ENCODE peak calls at places on chromosome 1, in eight cellular contexts. A is mammary epithelial cell, R is stomach, B is lower lobe of right lung, V is GM12865, K is left lung, G is epithelial cell of esophagus, W is fibroblast of villous mesenchyme. I is an unnamed sample.

GRCh38 chr1:182163821-182164223 is 102.3 kb upstream of the ZNF648 start:
- DNase-seq in W (peak; percentile 68), B (no peak), A (no peak), V (no peak), K (peak; percentile 64), R (no peak), G (no peak), I (no peak)

GRCh38 chr1:64515427-64515826 is 45.5 kb downstream of the CACHD1 start:
- DNase-seq in W (peak; percentile 69), B (no peak), V (no peak), A (peak; percentile 30), K (no peak), G (peak; percentile 59), R (peak; percentile 56), I (peak; percentile 85)

GRCh38 chr1:28272215-28272852 is 13.0 kb downstream of the SESN2 start:
- DNase-seq in B (no peak), G (no peak), R (no peak), K (no peak), A (no peak), W (no peak), V (no peak), I (no peak)

GRCh38 chr1:153678519-153679336 is at the start of gene NPR1:
- DNase-seq in K (peak; percentile 84), V (peak; percentile 19), B (peak; percentile 67), A (peak; percentile 31), R (peak; percentile 40), W (no peak), G (peak; percentile 29), I (peak; percentile 48)

GRCh38 chr1:60753508-60753907 is 328.9 kb upstream of the NFIA start:
- DNase-seq in B (no peak), G (no peak), K (no peak), R (no peak), W (no peak), A (no peak), V (no peak), I (no peak)

GRCh38 chr1:230501845-230502244 is 75.7 kb upstream of the PGBD5 start:
- DNase-seq in R (no peak), W (peak; percentile 7), G (peak; percentile 22), K (no peak), B (no peak), V (no peak), A (no peak), I (no peak)

GRCh38 chr1:215932558-215932957 is 365.5 kb downstream of the KCTD3 start:
- DNase-seq in G (no peak), B (no peak), V (no peak), W (no peak), A (no peak), R (no peak), K (no peak), I (no peak)

GRCh38 chr1:61951731-61952585 is 209.7 kb downstream of the PATJ start:
- DNase-seq in W (no peak), R (no peak), A (peak; percentile 92), B (no peak), V (no peak), K (no peak), G (peak; percentile 53), I (peak; percentile 49)

GRCh38 chr1:174230399-174230798 is 71.1 kb downstream of the RABGAP1L start:
- DNase-seq in G (no peak), A (no peak), V (no peak), B (no peak), R (no peak), K (no peak), W (peak; percentile 56), I (peak; percentile 32)

GRCh38 chr1:78036450-78036849 is 9.3 kb upstream of the GIPC2 start:
- DNase-seq in B (no peak), K (no peak), A (no peak), R (no peak), W (no peak), V (no peak), G (no peak), I (no peak)

GRCh38 chr1:182662121-182662890 is 22.1 kb downstream of the RGS8 start:
- DNase-seq in G (peak; percentile 39), V (no peak), K (no peak), A (no peak), W (no peak), R (no peak), B (no peak), I (no peak)

GRCh38 chr1:29761159-29761928 is 525.0 kb downstream of the PTPRU start:
- DNase-seq in G (no peak), W (no peak), V (no peak), K (no peak), B (no peak), A (no peak), R (no peak), I (no peak)

GRCh38 chr1:29760165-29760564 is 523.8 kb downstream of the PTPRU start:
- DNase-seq in G (no peak), W (no peak), R (no peak), A (no peak), V (no peak), K (no peak), B (no peak), I (no peak)

GRCh38 chr1:29758764-29759499 is 522.6 kb downstream of the PTPRU start:
- DNase-seq in W (no peak), R (no peak), B (no peak), A (no peak), G (no peak), V (no peak), K (no peak), I (no peak)

GRCh38 chr1:29756901-29757729 is 520.8 kb downstream of the PTPRU start:
- DNase-seq in B (no peak), R (no peak), G (no peak), W (no peak), V (no peak), K (no peak), A (no peak), I (no peak)

DNA sequence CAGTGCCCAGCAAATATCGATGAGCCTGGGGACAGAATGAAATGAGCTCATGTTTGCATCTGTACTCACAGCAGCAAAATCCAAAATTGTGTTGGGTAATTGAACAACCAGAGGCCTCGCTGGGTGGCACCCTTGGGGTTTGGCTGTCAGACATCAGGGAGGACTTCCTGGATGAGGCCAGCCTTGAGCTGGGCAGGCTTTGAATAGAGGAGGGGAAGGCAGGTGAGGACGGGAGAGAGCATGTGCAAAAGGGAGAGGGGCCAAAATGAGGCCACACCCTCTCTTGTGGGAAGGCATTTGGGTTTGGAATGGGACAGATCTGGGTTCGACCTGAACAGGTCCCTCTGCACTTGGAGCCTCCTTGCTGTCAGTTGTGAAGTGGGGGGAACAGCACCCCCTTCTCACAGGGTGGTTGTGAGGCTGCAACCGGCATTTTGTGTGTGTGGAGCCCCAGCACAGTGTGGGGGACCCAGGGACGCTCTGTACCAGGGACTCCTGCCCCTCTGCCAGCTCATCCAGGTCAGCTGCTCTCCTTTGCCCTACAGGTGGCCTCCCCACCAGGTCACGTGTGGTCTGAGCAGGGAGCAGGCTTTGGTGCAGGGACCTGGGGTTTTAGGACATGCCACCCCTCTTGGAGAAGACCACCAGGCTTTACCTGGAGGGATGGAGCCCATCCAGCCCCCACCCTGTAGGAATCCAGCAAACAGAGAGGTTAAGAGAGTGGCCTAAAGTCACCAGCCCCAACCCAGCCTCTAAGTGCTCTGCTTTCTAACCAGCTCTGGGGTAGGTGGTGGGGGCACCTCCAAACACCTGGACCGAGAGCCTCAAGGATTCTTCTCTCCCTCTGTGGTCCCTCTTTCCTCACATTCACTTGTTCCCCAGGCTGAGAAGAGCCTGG is 521.8 kb downstream of the PTPRU start:
- DNase-seq in W (no peak), R (no peak), B (no peak), V (no peak), K (no peak), A (no peak), G (no peak), I (no peak)
- H3K4me3 ChIP-seq in W (no peak overlapping the region), R (no peak overlapping the region), B (no peak overlapping the region), V (no peak overlapping the region), K (no peak overlapping the region), A (no peak overlapping the region), G (no peak overlapping the region), I (no peak overlapping the region)

GRCh38 chr1:168452329-168452728 is 91.5 kb downstream of the XCL2 start:
- DNase-seq in V (no peak), A (no peak), W (peak; percentile 21), B (no peak), K (no peak), R (no peak), G (no peak), I (peak; percentile 8)
- TF ChIP-seq CTCF in V (peak; percentile 37), A (peak; percentile 34), W (peak; percentile 20), B (no peak), K (no peak), R (no peak), G (no peak), I (peak; percentile 40)

DNA sequence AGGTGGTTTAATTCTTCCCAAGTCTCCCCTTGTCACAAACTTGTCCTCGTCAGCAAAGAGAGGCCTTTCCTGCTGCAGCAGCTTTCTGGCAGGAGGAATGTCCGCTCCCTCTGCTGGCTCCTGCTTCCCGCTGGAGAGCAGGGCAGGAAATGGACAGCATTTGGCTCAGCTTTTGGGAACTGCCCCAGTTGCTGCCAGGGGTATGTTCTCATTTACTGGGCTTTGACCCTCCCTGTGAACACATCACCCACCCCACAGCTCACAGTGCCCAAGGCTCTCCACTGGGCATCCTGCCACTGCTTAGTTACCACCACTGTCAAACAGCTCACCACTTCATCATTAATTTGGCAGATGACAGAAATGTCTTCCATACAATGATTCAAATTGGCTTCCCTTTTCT is 75.4 kb downstream of the MRPL37 start:
- DNase-seq in V (no peak), A (no peak), K (peak; percentile 42), R (peak; percentile 72), G (peak; percentile 42), W (peak; percentile 29), B (no peak), I (peak; percentile 82)
- H3K4me3 ChIP-seq in V (no peak overlapping the region), A (no peak overlapping the region), K (no peak overlapping the region), R (no peak overlapping the region), G (no peak overlapping the region), W (no peak overlapping the region), B (no peak overlapping the region), I (no peak overlapping the region)

GRCh38 chr1:29704430-29704829 is 468.1 kb downstream of the PTPRU start:
- DNase-seq in K (no peak), W (no peak), V (no peak), A (no peak), G (no peak), B (no peak), R (no peak), I (no peak)

GRCh38 chr1:29707796-29708195 is 471.5 kb downstream of the PTPRU start:
- DNase-seq in A (no peak), G (no peak), V (no peak), W (no peak), R (no peak), B (no peak), K (no peak), I (no peak)

GRCh38 chr1:29706936-29707335 is 470.6 kb downstream of the PTPRU start:
- DNase-seq in A (peak; percentile 53), V (peak; percentile 46), R (no peak), B (no peak), K (peak; percentile 81), W (peak; percentile 31), G (peak; percentile 58), I (peak; percentile 45)

GRCh38 chr1:29700522-29700921 is 464.2 kb downstream of the PTPRU start:
- DNase-seq in R (no peak), K (no peak), B (no peak), A (no peak), G (no peak), V (no peak), W (no peak), I (no peak)

DNA sequence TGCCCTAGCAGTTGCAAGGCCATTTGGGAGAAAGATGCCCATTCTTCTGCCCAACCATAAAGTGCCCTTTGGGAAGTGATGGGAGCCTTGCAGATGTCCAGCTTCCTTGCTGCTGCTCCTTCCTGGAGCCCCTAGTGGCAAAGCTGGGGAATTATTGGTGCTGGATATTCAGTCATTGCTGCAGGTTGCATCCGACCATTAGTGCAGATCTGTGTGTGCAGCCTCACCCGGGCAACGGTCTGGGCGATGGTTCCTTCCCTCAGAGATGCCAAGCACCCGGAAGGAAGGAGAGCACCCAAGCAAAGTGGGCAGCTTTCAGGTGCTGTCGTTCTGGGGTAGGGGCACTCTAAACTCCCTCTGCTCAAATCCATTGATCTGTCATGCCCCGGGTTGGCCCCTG is 467.3 kb downstream of the PTPRU start:
- DNase-seq in A (peak; percentile 45), B (no peak), R (no peak), V (peak; percentile 30), G (peak; percentile 64), K (no peak), W (peak; percentile 46), I (peak; percentile 67)
- TF ChIP-seq CTCF in A (peak; percentile 91), B (peak; percentile 72), R (peak; percentile 53), V (peak; percentile 73), G (peak; percentile 93), K (peak; percentile 47), W (peak; percentile 86), I (peak; percentile 90)